ENCODE peak calls at places on chromosomes 12 and 14, in six cellular contexts. H is OCI-LY7, O is SK-N-SH, V is MM.1S, K is neural progenitor cell, I is hepatocyte. P is an unnamed sample.

GRCh38 chr12:62683724-62684501 is 217.3 kb downstream of the MON2 start:
- DNase-seq in I (peak; percentile 58), H (no peak), K (no peak), O (peak; percentile 41), V (no peak), P (no peak)

GRCh38 chr14:24256960-24257359 is 6.0 kb downstream of the TGM1 start:
- DNase-seq in O (no peak), K (no peak), V (no peak), H (no peak), I (no peak), P (no peak)

GRCh38 chr14:35235840-35236239 is 56.3 kb upstream of the PSMA6 start:
- DNase-seq in K (no peak), H (no peak), V (no peak), O (no peak), I (no peak), P (no peak)

GRCh38 chr12:25728196-25728595 is 175.1 kb upstream of the LMNTD1 start:
- DNase-seq in K (no peak), H (no peak), I (no peak), O (no peak), V (no peak), P (no peak)

GRCh38 chr12:118135788-118136558 is at the start of gene PEBP1:
- DNase-seq in H (peak; percentile 90), I (peak; percentile 95), O (peak; percentile 97), V (peak; percentile 76), K (peak; percentile 89), P (peak; percentile 95)

GRCh38 chr14:75050852-75051555 is at the start of gene MLH3:
- DNase-seq in O (peak; percentile 93), I (peak; percentile 93), V (peak; percentile 73), K (peak; percentile 96), H (peak; percentile 68), P (peak; percentile 90)

GRCh38 chr12:120170631-120171030 is 23.9 kb downstream of the GCN1 start:
- DNase-seq in K (no peak), I (no peak), O (no peak), H (no peak), V (no peak), P (no peak)

GRCh38 chr12:45051490-45052105 is 699 bp upstream of the DBX2 start:
- DNase-seq in K (peak; percentile 9), I (no peak), V (no peak), O (peak; percentile 17), H (no peak), P (peak; percentile 15)

GRCh38 chr14:69378274-69378673 is 19.8 kb downstream of the ERH start:
- DNase-seq in O (no peak), H (no peak), I (no peak), K (no peak), V (no peak), P (no peak)

GRCh38 chr12:28629691-28630090 is 439.4 kb downstream of the CCDC91 start:
- DNase-seq in K (no peak), I (no peak), O (no peak), H (no peak), V (no peak), P (no peak)

GRCh38 chr14:87261621-87262020 is 731.4 kb downstream of the GALC start:
- DNase-seq in V (no peak), I (no peak), K (no peak), O (no peak), H (no peak), P (no peak)

DNA sequence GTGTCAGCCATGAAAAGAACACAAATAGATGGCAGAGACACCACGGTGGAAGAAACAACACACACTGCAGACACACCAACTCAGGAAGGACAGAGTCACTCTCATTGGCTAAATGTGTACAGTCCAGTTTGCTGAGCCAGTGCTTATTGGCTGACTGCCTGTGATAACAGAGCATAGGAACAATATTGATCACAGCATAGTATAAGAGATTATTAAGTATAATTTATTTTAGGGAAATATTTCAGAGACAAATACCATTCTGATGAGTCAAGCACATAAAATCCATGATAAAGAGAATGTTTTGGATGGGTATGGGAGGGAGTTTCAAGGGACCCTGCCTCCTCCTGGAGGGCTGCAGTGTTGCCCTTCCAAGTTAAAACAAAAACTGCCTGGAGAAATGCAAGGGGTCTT is 50.9 kb downstream of the BTG1 start:
- DNase-seq in O (no peak), I (no peak), K (no peak), V (peak; percentile 23), H (no peak), P (peak; percentile 77)
- TF ChIP-seq CTCF in O (peak; percentile 39), I (no peak), K (no peak), V (no peak), H (peak; percentile 8), P (peak; percentile 28)

DNA sequence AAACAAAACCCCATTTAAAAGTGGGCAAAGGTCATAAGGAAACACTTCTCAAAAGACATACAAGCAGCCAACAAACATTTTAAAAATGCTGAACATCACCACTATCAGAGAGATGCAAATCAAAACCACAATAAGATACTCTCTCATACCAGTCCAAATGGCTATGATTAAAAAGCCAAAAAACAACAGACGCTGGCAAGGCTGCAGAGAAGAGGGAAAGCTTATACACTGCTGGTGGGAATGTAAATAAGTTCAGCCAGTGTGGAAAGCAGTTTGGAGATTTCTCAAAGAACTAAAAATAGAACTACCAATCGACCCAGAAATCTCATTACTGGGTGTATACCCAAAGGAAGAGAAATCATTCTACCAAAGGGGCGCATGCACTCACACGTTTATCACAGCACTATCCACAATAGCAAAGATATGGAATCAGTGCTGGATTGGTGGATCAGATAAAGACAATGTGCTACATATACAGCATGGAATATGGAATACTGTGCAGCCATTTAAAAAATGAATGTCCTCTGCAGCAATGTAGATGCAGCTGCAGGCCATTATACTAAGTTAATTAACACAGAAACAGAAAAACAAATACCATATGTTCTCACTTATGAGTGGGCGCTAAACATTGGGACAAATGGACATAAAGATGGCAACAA is 102.1 kb upstream of the DAAM1 start:
- DNase-seq in I (no peak), O (peak; percentile 25), K (no peak), V (no peak), H (no peak), P (no peak)
- H3K4me2 ChIP-seq in I (no peak overlapping the region), O (no peak overlapping the region), K (no peak overlapping the region), V (no peak overlapping the region), H (no peak overlapping the region), P (no peak overlapping the region)

DNA sequence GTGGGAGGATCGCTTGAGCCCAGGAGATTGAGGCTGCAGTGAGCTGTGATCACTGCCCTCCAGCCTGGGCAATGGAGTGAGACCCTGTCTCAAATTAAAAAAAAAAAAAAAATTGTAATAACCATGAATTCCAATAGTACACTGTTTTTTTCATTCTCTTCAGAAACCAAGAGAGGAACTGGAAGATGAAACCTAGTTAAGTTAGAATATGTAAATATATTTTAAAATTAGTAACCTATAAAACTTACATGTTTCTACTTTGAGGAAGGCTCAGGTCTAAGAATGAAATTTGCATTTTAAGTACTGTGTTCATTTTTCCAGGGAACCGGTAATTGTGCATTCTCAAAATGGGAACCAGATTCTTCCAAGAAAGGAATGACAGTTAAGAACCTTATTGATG is 18.8 kb downstream of the KNTC1 start:
- DNase-seq in K (no peak), O (no peak), V (no peak), I (no peak), H (no peak), P (no peak)
- TF ChIP-seq EZH2phosphoT487 in K (no peak), O (no peak), V (no peak), I (no peak), H (no peak), P (no peak)

GRCh38 chr12:121712462-121713256 is at the start of gene TMEM120B:
- DNase-seq in I (peak; percentile 92), K (peak; percentile 86), H (peak; percentile 84), V (peak; percentile 64), O (peak; percentile 98), P (peak; percentile 87)
- TF ChIP-seq CTCF in I (peak; percentile 10), K (peak; percentile 44), H (peak; percentile 54), V (no peak), O (peak; percentile 24), P (peak; percentile 13)